ENCODE peak calls at places on chromosomes 12 and 14, in nine cellular contexts. G, N, R, O, D, X, B, M and U are unnamed samples.

GRCh38 chr12:65827827-65828231 is 3.5 kb downstream of the HMGA2 start:
- DNase-seq in G (no peak), R (no peak), O (no peak), X (no peak), M (no peak), N (no peak), D (no peak), B (no peak), U (no peak)

GRCh38 chr12:79001404-79001803 is 136.8 kb downstream of the SYT1 start:
- DNase-seq in R (no peak), M (no peak), N (no peak), G (no peak), X (no peak), D (no peak), B (no peak), O (no peak), U (no peak)

GRCh38 chr12:15726029-15726756 is 63.0 kb downstream of the EPS8 start:
- DNase-seq in B (no peak), N (no peak), M (no peak), G (no peak), X (no peak), R (no peak), D (no peak), O (no peak), U (no peak)

GRCh38 chr14:103118663-103119404 is 4.4 kb upstream of the TNFAIP2 start:
- DNase-seq in O (no peak), D (no peak), G (peak; percentile 91), R (no peak), B (no peak), N (peak; percentile 95), M (no peak), X (no peak), U (no peak)

GRCh38 chr14:30064454-30064853 is 136.8 kb upstream of the PRKD1 start:
- DNase-seq in M (no peak), B (no peak), O (no peak), G (no peak), X (no peak), N (no peak), R (peak; percentile 6), D (no peak), U (no peak)

GRCh38 chr12:45208604-45209487 is 7.0 kb upstream of the ANO6 start:
- DNase-seq in M (no peak), O (no peak), N (no peak), D (no peak), X (no peak), G (no peak), B (no peak), R (peak; percentile 84), U (no peak)

GRCh38 chr12:14871886-14872285 is 13.8 kb downstream of the MGP start:
- DNase-seq in O (no peak), M (no peak), X (no peak), N (no peak), G (no peak), D (no peak), B (no peak), R (no peak), U (no peak)

GRCh38 chr12:108101605-108102175 is 27.4 kb upstream of the WSCD2 start:
- DNase-seq in B (no peak), G (no peak), N (no peak), R (no peak), X (no peak), O (no peak), M (no peak), D (no peak), U (no peak)

GRCh38 chr14:49512571-49512970 is 73.6 kb downstream of the RPS29 start:
- DNase-seq in R (no peak), N (no peak), X (no peak), M (no peak), G (no peak), B (no peak), O (no peak), D (no peak), U (no peak)
- H3K4me1 ChIP-seq in R (no peaks in the 10 kb centered on the region), N (no peaks in the 10 kb centered on the region), X (peaks cover 12% of the 10 kb centered on the region), M (no peaks in the 10 kb centered on the region), G (no peaks in the 10 kb centered on the region), B (no peaks in the 10 kb centered on the region), O (no peaks in the 10 kb centered on the region), D (peaks cover 7% of the 10 kb centered on the region), U (no peaks in the 10 kb centered on the region)

GRCh38 chr14:97306133-97306784 is 509.1 kb downstream of the VRK1 start:
- DNase-seq in G (no peak), D (no peak), N (no peak), B (no peak), M (no peak), O (no peak), R (no peak), X (no peak), U (no peak)

GRCh38 chr14:97298775-97299174 is 501.6 kb downstream of the VRK1 start:
- DNase-seq in G (no peak), O (no peak), N (no peak), M (no peak), X (no peak), R (no peak), D (no peak), B (no peak), U (no peak)

GRCh38 chr14:97298331-97298730 is 501.1 kb downstream of the VRK1 start:
- DNase-seq in R (no peak), O (no peak), M (no peak), G (no peak), X (no peak), B (no peak), D (no peak), N (no peak), U (no peak)

GRCh38 chr14:97299661-97300060 is 502.5 kb downstream of the VRK1 start:
- DNase-seq in X (no peak), O (no peak), R (no peak), M (no peak), G (no peak), B (no peak), N (no peak), D (peak; percentile 14), U (no peak)

DNA sequence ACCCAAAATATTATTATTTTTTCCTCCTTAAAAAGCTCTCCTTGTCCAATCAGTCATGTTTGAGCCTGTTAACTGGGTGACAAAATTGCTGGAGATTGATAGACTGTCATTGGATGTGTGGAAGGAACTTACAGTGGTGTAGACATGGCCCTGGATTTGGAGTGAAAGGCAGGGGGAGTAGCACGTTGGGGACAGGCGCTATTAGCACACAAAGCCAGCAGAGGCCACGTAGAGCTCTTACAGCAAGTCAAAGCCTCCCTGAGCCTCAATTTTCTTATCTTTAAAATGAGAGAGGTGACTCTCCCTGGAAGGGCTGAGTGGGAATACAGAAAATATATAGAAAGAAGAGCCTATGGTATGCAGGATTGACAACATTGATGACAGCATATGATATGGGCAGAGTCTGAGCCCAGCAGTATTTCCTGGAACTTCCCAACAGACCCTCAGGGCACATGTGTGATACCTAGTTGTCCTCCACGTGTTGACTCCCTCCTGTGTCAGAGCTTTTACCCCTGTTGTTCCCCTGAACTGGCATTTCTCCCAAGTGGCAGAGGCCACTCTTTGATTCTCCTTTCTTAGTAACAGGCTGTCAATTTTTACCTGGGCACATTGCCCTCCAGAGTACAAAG is 504.9 kb downstream of the VRK1 start:
- DNase-seq in R (no peak), B (no peak), O (no peak), G (no peak), X (no peak), M (no peak), D (no peak), N (no peak), U (no peak)
- TF ChIP-seq CTCF in R (no peak), B (no peak), O (no peak), G (no peak), X (no peak), M (no peak), D (no peak), N (no peak), U (no peak)

GRCh38 chr12:30695327-30696102 is at the start of gene IPO8:
- DNase-seq in R (peak; percentile 89), X (peak; percentile 65), O (peak; percentile 89), M (peak; percentile 88), D (peak; percentile 96), N (peak; percentile 97), G (peak; percentile 94), B (peak; percentile 94), U (peak; percentile 92)
- TF ChIP-seq POLR2A in R (no peak), X (no peak), O (peak; percentile 48), M (no peak), D (peak; percentile 6), N (no peak), G (peak; percentile 25), B (no peak), U (no peak)

DNA sequence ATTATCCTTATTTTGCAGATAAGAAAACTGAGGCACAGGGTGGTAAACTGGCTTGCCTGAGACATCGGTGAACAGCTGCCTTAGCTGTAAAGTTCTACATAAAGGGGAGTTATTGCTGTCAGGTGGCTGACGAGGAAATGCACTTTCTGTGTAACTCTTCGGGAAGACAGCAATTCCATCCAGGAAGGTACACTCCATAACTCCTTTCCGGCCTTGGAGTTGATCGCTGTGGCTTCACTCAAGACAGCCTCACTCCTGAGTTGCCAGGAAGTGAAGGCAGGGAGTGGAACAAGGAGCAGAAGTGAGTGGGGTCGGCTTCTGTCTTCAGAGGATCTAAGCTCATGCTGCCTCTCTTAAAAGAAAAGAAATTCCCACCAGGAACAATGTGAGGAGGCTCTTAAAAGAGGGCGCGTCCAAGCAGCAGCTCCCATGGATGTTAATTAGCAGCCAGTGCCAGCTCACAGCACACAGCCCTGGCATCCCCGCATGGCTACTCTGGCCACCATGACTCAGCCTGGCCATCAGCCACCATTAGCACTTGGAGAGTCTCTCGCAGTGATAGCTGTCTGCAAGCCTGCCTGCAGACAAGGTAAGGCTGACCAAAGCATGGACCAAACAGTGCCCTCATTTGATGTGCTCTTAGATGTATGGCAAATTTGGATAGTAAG is 60.3 kb downstream of the NUAK1 start:
- DNase-seq in X (no peak), O (peak; percentile 51), M (no peak), G (peak; percentile 72), B (peak; percentile 62), D (peak; percentile 19), R (peak; percentile 64), N (no peak), U (no peak)
- H3K4me1 ChIP-seq in X (peaks cover 40% of the 10 kb centered on the region), O (peaks cover 62% of the 10 kb centered on the region), M (no peaks in the 10 kb centered on the region), G (peaks cover 7% of the 10 kb centered on the region), B (peaks cover 18% of the 10 kb centered on the region), D (peaks cover 8% of the 10 kb centered on the region), R (peaks cover 43% of the 10 kb centered on the region), N (peaks cover 16% of the 10 kb centered on the region), U (no peaks in the 10 kb centered on the region)

DNA sequence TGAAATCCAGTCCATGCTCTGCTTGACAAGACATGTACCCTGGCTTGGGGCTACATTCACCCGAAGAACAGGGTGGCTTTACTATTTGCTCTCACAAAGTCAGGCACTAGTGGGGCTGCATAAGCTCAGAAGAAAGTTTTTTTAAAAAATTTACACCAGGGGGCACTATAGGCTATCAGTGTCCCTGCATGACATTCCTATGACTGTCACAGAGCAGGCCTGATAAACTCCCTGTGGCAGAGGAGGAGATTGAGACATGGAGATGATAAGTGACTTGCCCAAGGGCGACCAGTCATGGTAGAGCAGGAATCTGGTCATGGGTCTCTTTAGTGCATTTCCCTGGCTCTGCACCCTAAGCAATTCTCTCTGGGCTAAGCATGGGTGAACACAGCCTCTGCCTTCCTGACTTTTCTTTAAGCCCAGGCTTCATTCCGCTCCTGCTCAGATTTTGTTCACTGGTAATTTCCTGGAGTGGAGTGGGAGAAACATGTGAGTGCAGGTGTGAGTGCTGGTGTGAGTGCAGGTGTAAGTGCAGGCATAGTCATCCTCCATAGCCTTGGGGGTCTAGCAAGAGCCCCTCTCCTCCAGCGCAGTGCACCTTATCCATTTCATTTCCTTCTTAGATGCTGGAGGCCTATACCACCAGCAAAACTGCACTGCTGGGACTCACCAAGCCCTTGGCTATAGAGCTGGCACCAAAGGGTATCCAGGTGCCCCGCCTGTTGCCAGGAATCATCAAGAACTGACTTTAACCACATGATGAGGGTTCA is 91.6 kb downstream of the DHRS2 start:
- DNase-seq in B (no peak), N (no peak), R (peak; percentile 26), O (peak; percentile 63), G (no peak), D (peak; percentile 30), M (no peak), X (no peak), U (no peak)
- TF ChIP-seq CTCF in B (no peak), N (no peak), R (peak; percentile 41), O (peak; percentile 71), G (peak; percentile 37), D (peak; percentile 37), M (peak; percentile 22), X (no peak), U (peak; percentile 57)